ENCODE peak calls at places on chromosomes 6 and 20, in five cellular contexts. T, J, R, O and D are unnamed samples.

GRCh38 chr6:92427408-92427905 is 991.9 kb downstream of the EPHA7 start:
- DNase-seq in T (no peak), J (no peak), R (no peak), O (no peak), D (no peak)

GRCh38 chr20:8523684-8524083 is 391.6 kb downstream of the PLCB1 start:
- DNase-seq in T (peak), J (no peak), R (peak), O (no peak), D (no peak)

GRCh38 chr6:87436435-87436834 is 28.7 kb downstream of the CFAP206 start:
- DNase-seq in T (peak), J (peak), R (peak), O (peak), D (peak)

GRCh38 chr6:3390698-3391097 is 66.2 kb downstream of the SLC22A23 start:
- DNase-seq in T (peak), J (no peak), R (no peak), O (no peak), D (no peak)

GRCh38 chr6:85403331-85404015 is 46.4 kb upstream of the NT5E start:
- DNase-seq in T (peak), J (peak), R (peak), O (no peak), D (no peak)

GRCh38 chr20:42484790-42485365 is 704.8 kb downstream of the PTPRT start:
- DNase-seq in T (no peak), J (no peak), R (no peak), O (no peak), D (no peak)

GRCh38 chr6:169960891-169961611 is 209.6 kb downstream of the ERMARD start:
- DNase-seq in T (no peak), J (no peak), R (peak), O (no peak), D (peak)

GRCh38 chr6:119896806-119897205 is 547.2 kb upstream of the MAN1A1 start:
- DNase-seq in T (no peak), J (no peak), R (no peak), O (no peak), D (no peak)

GRCh38 chr6:67880939-67881705 is 754.0 kb upstream of the ADGRB3 start:
- DNase-seq in T (no peak), J (peak), R (no peak), O (no peak), D (no peak)

GRCh38 chr20:45041464-45042337 is 59.2 kb downstream of the KCNS1 start:
- DNase-seq in T (peak), J (peak), R (peak), O (no peak), D (peak)

GRCh38 chr6:151701820-151702562 is 105.5 kb upstream of the ESR1 start:
- DNase-seq in T (no peak), J (no peak), R (no peak), O (no peak), D (no peak)

GRCh38 chr6:163335671-163336545 is 78.6 kb upstream of the QKI start:
- DNase-seq in T (peak), J (no peak), R (peak), O (no peak), D (no peak)

GRCh38 chr6:49550413-49551125 is at the start of gene C6orf141:
- DNase-seq in T (no peak), J (peak), R (peak), O (peak), D (peak)

GRCh38 chr6:24775520-24776058 is 852 bp downstream of the GMNN start:
- DNase-seq in T (peak), J (peak), R (no peak), O (no peak), D (no peak)

GRCh38 chr20:1215386-1216170 is 10.3 kb upstream of the RAD21L1 start:
- DNase-seq in T (no peak), J (no peak), R (no peak), O (no peak), D (no peak)

GRCh38 chr6:137089305-137089704 is 44.5 kb upstream of the IL20RA start:
- DNase-seq in T (no peak), J (no peak), R (no peak), O (no peak), D (no peak)

GRCh38 chr6:1279065-1279464 is 32.8 kb upstream of the FOXQ1 start:
- DNase-seq in T (no peak), J (no peak), R (no peak), O (no peak), D (no peak)

GRCh38 chr20:37567671-37568588 is 40.3 kb upstream of the BLCAP start:
- DNase-seq in T (no peak), J (no peak), R (peak), O (no peak), D (no peak)

GRCh38 chr20:42530855-42531674 is 658.6 kb downstream of the PTPRT start:
- DNase-seq in T (no peak), J (no peak), R (peak), O (peak), D (peak)

GRCh38 chr6:97462031-97462430 is 179.0 kb upstream of the MMS22L start:
- DNase-seq in T (no peak), J (no peak), R (no peak), O (no peak), D (no peak)

GRCh38 chr6:133549252-133549925 is 308.2 kb downstream of the EYA4 start:
- DNase-seq in T (no peak), J (no peak), R (no peak), O (peak), D (no peak)

GRCh38 chr6:161273356-161273751 is 507 bp downstream of the AGPAT4 start:
- DNase-seq in T (peak), J (peak), R (peak), O (peak), D (no peak)

GRCh38 chr6:169895926-169896761 is 144.7 kb downstream of the ERMARD start:
- DNase-seq in T (no peak), J (no peak), R (no peak), O (no peak), D (no peak)

GRCh38 chr6:163455553-163455952 is 41.0 kb downstream of the QKI start:
- DNase-seq in T (peak), J (no peak), R (no peak), O (no peak), D (no peak)

GRCh38 chr6:169847773-169848380 is 96.5 kb downstream of the ERMARD start:
- DNase-seq in T (no peak), J (no peak), R (no peak), O (no peak), D (peak)

GRCh38 chr6:12890171-12890790 is 173.7 kb downstream of the PHACTR1 start:
- DNase-seq in T (no peak), J (no peak), R (peak), O (no peak), D (peak)

GRCh38 chr6:42367353-42368011 is 84.2 kb downstream of the TRERF1 start:
- DNase-seq in T (peak), J (peak), R (no peak), O (no peak), D (no peak)

GRCh38 chr6:158908596-158908995 is 89.4 kb upstream of the EZR start:
- DNase-seq in T (no peak), J (no peak), R (no peak), O (no peak), D (no peak)

GRCh38 chr6:81265106-81265505 is 487.4 kb downstream of the TENT5A start:
- DNase-seq in T (peak), J (peak), R (no peak), O (no peak), D (no peak)

GRCh38 chr6:20773822-20774221 is 239.6 kb downstream of the CDKAL1 start:
- DNase-seq in T (no peak), J (no peak), R (no peak), O (no peak), D (no peak)

GRCh38 chr6:110895907-110896608 is 21.5 kb downstream of the AMD1 start:
- DNase-seq in T (no peak), J (no peak), R (no peak), O (no peak), D (no peak)

GRCh38 chr6:163944897-163945296 is 530.4 kb downstream of the QKI start:
- DNase-seq in T (no peak), J (no peak), R (peak), O (no peak), D (no peak)

GRCh38 chr20:33007376-33008335 is at the start of gene BPIFB2:
- DNase-seq in T (no peak), J (no peak), R (no peak), O (no peak), D (no peak)

GRCh38 chr20:7836076-7836475 is 104.2 kb downstream of the HAO1 start:
- DNase-seq in T (no peak), J (no peak), R (no peak), O (no peak), D (no peak)

GRCh38 chr6:30726506-30727413 is 6.6 kb downstream of the TUBB start:
- DNase-seq in T (peak), J (peak), R (peak), O (no peak), D (no peak)

GRCh38 chr6:56640374-56640773 is 2.3 kb downstream of the DST start:
- DNase-seq in T (no peak), J (no peak), R (no peak), O (no peak), D (no peak)

GRCh38 chr20:5168582-5169396 is 42.0 kb downstream of the CDS2 start:
- DNase-seq in T (peak), J (peak), R (peak), O (no peak), D (peak)

GRCh38 chr20:51566594-51566993 is 24.1 kb upstream of the NFATC2 start:
- DNase-seq in T (no peak), J (no peak), R (no peak), O (no peak), D (no peak)
- H2AK5ac ChIP-seq in T (no peak), J (no peak), R (no peak), O (no peak), D (no peak)

DNA sequence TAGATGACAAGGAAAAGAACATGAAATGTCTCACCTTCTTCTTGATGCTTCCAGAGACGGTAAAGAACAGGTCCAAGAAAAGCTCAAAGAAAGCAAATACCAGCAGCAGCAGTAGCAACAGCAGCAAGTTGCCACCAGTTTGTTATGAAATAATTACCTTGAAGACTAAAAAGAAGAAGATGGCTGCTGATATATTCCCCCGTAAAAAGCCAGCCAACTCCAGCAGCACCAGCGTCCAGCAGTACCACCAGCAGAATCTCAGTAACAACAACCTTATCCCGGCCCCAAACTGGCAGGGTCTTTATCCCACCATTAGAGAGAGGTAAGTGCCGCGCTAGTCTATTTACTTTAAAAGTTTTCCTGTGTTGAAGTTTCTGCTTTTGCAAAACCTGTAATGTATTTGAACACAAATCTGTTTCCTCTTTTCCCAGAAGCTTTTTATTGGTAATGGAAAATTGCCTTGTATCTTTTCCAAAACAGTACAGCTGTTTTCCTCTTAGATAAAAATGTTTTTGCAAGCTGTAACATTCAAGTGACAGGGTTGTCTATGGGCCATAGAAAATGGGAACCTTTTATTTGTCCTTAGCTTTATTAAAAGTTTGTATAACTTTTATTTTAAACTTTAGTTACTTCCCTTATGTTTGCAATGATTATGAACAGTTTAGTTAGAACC is 723 bp downstream of the BTBD3 start:
- DNase-seq in T (no peak), J (no peak), R (no peak), O (no peak), D (no peak)
- H3K4me2 ChIP-seq in T (peak), J (no peak), R (no peak), O (no peak), D (no peak)

GRCh38 chr6:126356526-126356925 is 16.6 kb downstream of the CENPW start:
- DNase-seq in T (no peak), J (no peak), R (no peak), O (no peak), D (no peak)

GRCh38 chr6:126351960-126352359 is 12.0 kb downstream of the CENPW start:
- DNase-seq in T (no peak), J (no peak), R (no peak), O (no peak), D (no peak)

GRCh38 chr6:126352514-126352913 is 12.6 kb downstream of the CENPW start:
- DNase-seq in T (no peak), J (no peak), R (no peak), O (no peak), D (no peak)
- H2AK5ac ChIP-seq in T (no peak), J (no peak), R (no peak), O (no peak), D (no peak)

DNA sequence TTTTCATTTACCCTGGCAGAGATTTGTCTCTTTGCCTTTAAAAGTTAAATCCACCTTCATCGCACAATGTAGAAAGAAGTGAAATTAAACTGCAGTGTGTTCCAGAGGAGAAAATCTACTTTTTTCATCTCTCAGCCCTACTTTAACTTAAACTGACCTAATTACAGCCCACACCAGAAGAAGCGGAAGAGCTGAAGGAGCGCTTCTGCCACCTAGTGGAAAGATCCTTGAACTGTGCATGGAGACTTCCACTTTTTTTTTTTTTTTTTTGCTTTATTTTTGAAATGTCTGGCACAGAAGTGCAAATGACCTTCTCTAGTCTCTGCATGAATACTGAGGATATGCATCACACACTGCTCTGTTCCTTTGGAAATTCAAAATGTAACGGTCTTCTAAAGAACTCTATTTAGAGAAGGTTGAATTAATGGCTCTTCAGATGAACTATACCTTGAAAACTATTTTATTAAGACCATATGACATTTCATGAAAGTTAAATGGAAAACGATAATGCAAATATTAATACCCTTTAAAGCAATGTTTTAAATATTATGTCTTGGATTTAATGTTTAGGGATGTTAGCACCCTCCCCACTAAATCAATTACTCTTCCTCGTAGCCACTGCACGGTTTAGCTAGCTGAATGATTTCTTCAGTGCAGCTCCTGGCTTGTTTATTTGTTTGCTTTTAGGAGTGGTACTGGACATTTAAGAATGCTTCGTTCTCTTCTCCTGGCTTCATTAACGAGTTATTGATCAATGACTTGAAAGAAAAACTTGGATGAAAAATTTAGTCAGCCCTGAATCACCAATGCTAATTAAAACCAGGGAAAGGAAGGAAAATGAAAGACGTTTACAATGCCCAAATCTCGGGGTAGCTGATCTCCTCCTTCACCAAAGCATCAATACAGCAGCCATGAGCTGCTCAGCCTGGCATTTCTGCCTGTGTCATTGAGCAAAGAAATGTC is 569.6 kb upstream of the GJE1 start:
- DNase-seq in T (peak), J (peak), R (peak), O (peak), D (peak)
- H3K4me2 ChIP-seq in T (peak), J (no peak), R (no peak), O (no peak), D (no peak)